ENCODE peak calls at places on chromosome 18, in eight cellular contexts. N is psoas muscle, W is progenitor cell of endocrine pancreas, P is fibroblast of the aortic adventitia, H is PC-3, U is HFFc6, M is A673, S is choroid plexus epithelial cell. Y is an unnamed sample.

GRCh38 chr18:57809190-57809589 is 6.1 kb upstream of the ATP8B1 start:
- DNase-seq in H (no peak), M (no peak), P (peak), W (no peak), S (no peak), U (no peak), N (no peak), Y (no peak)

GRCh38 chr18:9741821-9742541 is 33.9 kb downstream of the RAB31 start:
- DNase-seq in U (no peak), M (peak), P (no peak), W (no peak), N (peak), H (peak), S (peak), Y (peak)

GRCh38 chr18:45522371-45522770 is 92.9 kb upstream of the SLC14A2 start:
- DNase-seq in H (no peak), P (peak), U (peak), W (no peak), S (peak), N (no peak), M (no peak), Y (no peak)

GRCh38 chr18:77992057-77992456 is 742.4 kb downstream of the GALR1 start:
- DNase-seq in M (no peak), H (no peak), N (no peak), S (no peak), W (no peak), P (no peak), U (no peak), Y (no peak)

GRCh38 chr18:23470620-23471387 is 17.7 kb downstream of the RIOK3 start:
- DNase-seq in U (no peak), H (no peak), N (no peak), S (no peak), W (no peak), M (no peak), P (no peak), Y (no peak)

GRCh38 chr18:80154293-80154692 is 45.2 kb downstream of the ADNP2 start:
- DNase-seq in S (peak), N (no peak), P (peak), H (peak), M (peak), W (no peak), U (no peak), Y (no peak)

GRCh38 chr18:28267276-28267675 is 90.3 kb upstream of the CDH2 start:
- DNase-seq in U (no peak), H (no peak), P (no peak), S (no peak), N (no peak), W (no peak), M (no peak), Y (no peak)

GRCh38 chr18:42182728-42183700 is 228.0 kb downstream of the PIK3C3 start:
- DNase-seq in W (no peak), P (peak), N (no peak), S (no peak), U (peak), M (no peak), H (peak), Y (no peak)

GRCh38 chr18:61833387-61833786 is 59.4 kb downstream of the RNF152 start:
- DNase-seq in H (no peak), N (no peak), P (peak), W (no peak), S (peak), M (peak), U (peak), Y (no peak)

GRCh38 chr18:80056095-80056494 is 21.9 kb downstream of the RBFA start:
- DNase-seq in W (no peak), N (no peak), U (no peak), P (no peak), S (no peak), H (no peak), M (no peak), Y (no peak)

GRCh38 chr18:46434629-46435028 is 222.4 kb downstream of the LOXHD1 start:
- DNase-seq in M (no peak), N (no peak), P (no peak), H (no peak), W (no peak), S (no peak), U (no peak), Y (no peak)

GRCh38 chr18:22700920-22701319 is 232.2 kb upstream of the RBBP8 start:
- DNase-seq in N (no peak), M (no peak), W (no peak), S (no peak), U (no peak), P (no peak), H (no peak), Y (no peak)

GRCh38 chr18:3261035-3261392 is 919 bp upstream of the MYL12B start:
- DNase-seq in S (no peak), N (no peak), H (no peak), U (no peak), W (no peak), M (no peak), P (no peak), Y (no peak)

GRCh38 chr18:13435596-13436333 is 217.2 kb downstream of the LDLRAD4 start:
- DNase-seq in N (no peak), P (peak), W (no peak), S (peak), H (peak), U (peak), M (peak), Y (no peak)

GRCh38 chr18:35713545-35713944 is 132.0 kb downstream of the GALNT1 start:
- DNase-seq in H (no peak), W (no peak), P (peak), U (peak), S (peak), N (no peak), M (peak), Y (no peak)

GRCh38 chr18:68566991-68567390 is 147.9 kb downstream of the TMX3 start:
- DNase-seq in P (no peak), S (no peak), M (no peak), N (no peak), W (no peak), U (no peak), H (no peak), Y (no peak)

GRCh38 chr18:50902797-50903196 is 23.9 kb downstream of the ME2 start:
- DNase-seq in P (no peak), W (no peak), N (no peak), H (no peak), M (no peak), U (no peak), S (no peak), Y (no peak)

GRCh38 chr18:43571078-43571689 is 293.9 kb upstream of the SYT4 start:
- DNase-seq in W (no peak), M (peak), H (peak), P (peak), S (peak), U (peak), N (no peak), Y (peak)

GRCh38 chr18:67318651-67319050 is 197.9 kb downstream of the DSEL start:
- DNase-seq in S (peak), N (no peak), P (peak), W (no peak), M (no peak), U (peak), H (peak), Y (no peak)

GRCh38 chr18:46915800-46916550 is 1.3 kb downstream of the PIAS2 start:
- DNase-seq in P (peak), M (no peak), H (no peak), N (no peak), W (no peak), U (no peak), S (no peak), Y (no peak)

GRCh38 chr18:48924621-48925601 is 25.9 kb downstream of the SMAD7 start:
- DNase-seq in W (no peak), U (no peak), S (no peak), M (no peak), H (no peak), N (no peak), P (no peak), Y (no peak)

GRCh38 chr18:73944715-73945114 is 202.9 kb downstream of the FBXO15 start:
- DNase-seq in S (no peak), H (no peak), N (no peak), W (no peak), U (no peak), M (no peak), P (no peak), Y (no peak)

GRCh38 chr18:62763101-62763521 is 47.8 kb downstream of the PHLPP1 start:
- DNase-seq in N (no peak), M (no peak), H (peak), W (no peak), U (no peak), P (no peak), S (peak), Y (no peak)

GRCh38 chr18:51537487-51537886 is 340.0 kb upstream of the MEX3C start:
- DNase-seq in H (peak), U (no peak), S (peak), N (no peak), W (no peak), M (peak), P (peak), Y (peak)

GRCh38 chr18:58527116-58528010 is 101.5 kb downstream of the ALPK2 start:
- DNase-seq in N (no peak), W (no peak), M (peak), U (peak), P (peak), S (no peak), H (no peak), Y (no peak)

GRCh38 chr18:60411715-60412114 is 39.1 kb upstream of the MC4R start:
- DNase-seq in H (no peak), N (no peak), S (peak), P (no peak), W (no peak), M (peak), U (no peak), Y (no peak)

GRCh38 chr18:51066273-51066672 is 36.3 kb downstream of the SMAD4 start:
- DNase-seq in P (peak), N (no peak), M (no peak), S (peak), U (peak), W (no peak), H (no peak), Y (no peak)

GRCh38 chr18:14949800-14950415 is 201.9 kb downstream of the ANKRD30B start:
- DNase-seq in H (peak), M (no peak), W (no peak), S (no peak), P (no peak), U (no peak), N (no peak), Y (no peak)

GRCh38 chr18:28890796-28891195 is 713.9 kb upstream of the CDH2 start:
- DNase-seq in S (no peak), N (no peak), U (no peak), P (no peak), M (peak), H (no peak), W (no peak), Y (no peak)

GRCh38 chr18:63152791-63153190 is 166.8 kb downstream of the BCL2 start:
- DNase-seq in M (no peak), W (no peak), S (no peak), P (no peak), N (no peak), U (no peak), H (no peak), Y (no peak)

GRCh38 chr18:73715228-73715670 is 432.4 kb downstream of the FBXO15 start:
- DNase-seq in P (peak), N (no peak), H (no peak), U (no peak), W (no peak), S (peak), M (no peak), Y (no peak)

GRCh38 chr18:62105373-62105772 is 81.5 kb downstream of the PIGN start:
- DNase-seq in H (no peak), U (no peak), M (no peak), W (no peak), P (peak), S (peak), N (no peak), Y (no peak)

GRCh38 chr18:51100371-51101000 is 70.5 kb downstream of the SMAD4 start:
- DNase-seq in N (no peak), U (no peak), W (no peak), S (no peak), M (no peak), H (no peak), P (no peak), Y (no peak)

GRCh38 chr18:36337679-36338419 is 40.3 kb downstream of the FHOD3 start:
- DNase-seq in M (no peak), H (no peak), P (no peak), U (no peak), S (no peak), N (no peak), W (no peak), Y (no peak)

GRCh38 chr18:13441731-13442130 is 223.2 kb downstream of the LDLRAD4 start:
- DNase-seq in U (no peak), P (no peak), M (no peak), N (peak), H (no peak), W (no peak), S (no peak), Y (no peak)

GRCh38 chr18:48813833-48814489 is 136.8 kb downstream of the SMAD7 start:
- DNase-seq in P (peak), W (no peak), M (no peak), H (peak), U (no peak), S (no peak), N (peak), Y (no peak)

GRCh38 chr18:80170395-80171094 is 61.5 kb downstream of the ADNP2 start:
- DNase-seq in U (no peak), M (no peak), N (no peak), W (no peak), S (no peak), P (peak), H (no peak), Y (no peak)

GRCh38 chr18:13726972-13727331 is 479 bp downstream of the RNMT start:
- DNase-seq in S (peak), H (peak), P (no peak), M (peak), U (peak), W (peak), N (peak), Y (peak)

GRCh38 chr18:8662574-8663255 is 42.6 kb upstream of the MTCL1 start:
- DNase-seq in M (no peak), H (no peak), P (no peak), W (no peak), N (no peak), S (no peak), U (no peak), Y (no peak)
- TF ChIP-seq CTCF in M (no peak), H (no peak), P (no peak), W (no peak), N (no peak), S (no peak), U (no peak), Y (no peak)

GRCh38 chr18:53687002-53687401 is 537.5 kb downstream of the MBD2 start:
- DNase-seq in H (peak), U (no peak), N (no peak), P (peak), M (no peak), W (no peak), S (no peak), Y (no peak)
- TF ChIP-seq CTCF in H (peak), U (no peak), N (no peak), P (no peak), M (no peak), W (peak), S (peak), Y (no peak)

DNA sequence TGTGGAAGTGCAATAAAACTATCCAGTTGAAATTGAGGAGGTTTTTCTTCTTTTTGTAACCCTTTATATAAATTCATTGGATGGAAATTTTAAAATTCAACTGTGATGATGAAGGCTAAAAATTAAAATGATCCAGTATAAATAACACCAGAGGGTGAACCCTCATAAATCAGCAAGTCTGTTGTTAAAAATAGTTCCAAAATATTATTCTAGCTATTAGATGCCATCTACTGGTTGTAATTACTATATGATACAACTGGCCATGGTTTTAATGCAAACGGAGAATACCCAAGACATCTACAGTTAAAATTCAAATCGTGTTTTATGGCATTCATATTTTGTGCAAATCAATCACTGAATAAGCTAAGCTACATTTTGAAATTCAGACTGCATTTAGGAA is 53.8 kb downstream of the TMEM200C start:
- DNase-seq in P (no peak), M (no peak), H (no peak), W (no peak), U (no peak), S (peak), N (no peak), Y (no peak)
- TF ChIP-seq CTCF in P (no peak), M (no peak), H (peak), W (no peak), U (no peak), S (peak), N (no peak), Y (peak)

GRCh38 chr18:76256897-76257500 is 238.0 kb downstream of the ZNF516 start:
- DNase-seq in M (peak), N (no peak), W (no peak), H (peak), P (peak), S (peak), U (peak), Y (no peak)

GRCh38 chr18:76260941-76261472 is 234.0 kb downstream of the ZNF516 start:
- DNase-seq in N (no peak), H (no peak), P (no peak), W (no peak), S (no peak), U (no peak), M (no peak), Y (no peak)

GRCh38 chr18:76258209-76258608 is 236.8 kb downstream of the ZNF516 start:
- DNase-seq in N (no peak), M (no peak), P (no peak), H (no peak), S (peak), U (no peak), W (no peak), Y (no peak)

GRCh38 chr18:76259726-76260125 is 235.3 kb downstream of the ZNF516 start:
- DNase-seq in S (no peak), N (no peak), M (no peak), H (no peak), P (no peak), U (no peak), W (no peak), Y (no peak)

GRCh38 chr18:76259012-76259568 is 236.0 kb downstream of the ZNF516 start:
- DNase-seq in S (peak), N (no peak), H (no peak), P (no peak), W (no peak), M (no peak), U (no peak), Y (no peak)
- TF ChIP-seq CTCF in S (peak), N (no peak), H (no peak), P (no peak), W (peak), M (no peak), U (peak), Y (peak)

DNA sequence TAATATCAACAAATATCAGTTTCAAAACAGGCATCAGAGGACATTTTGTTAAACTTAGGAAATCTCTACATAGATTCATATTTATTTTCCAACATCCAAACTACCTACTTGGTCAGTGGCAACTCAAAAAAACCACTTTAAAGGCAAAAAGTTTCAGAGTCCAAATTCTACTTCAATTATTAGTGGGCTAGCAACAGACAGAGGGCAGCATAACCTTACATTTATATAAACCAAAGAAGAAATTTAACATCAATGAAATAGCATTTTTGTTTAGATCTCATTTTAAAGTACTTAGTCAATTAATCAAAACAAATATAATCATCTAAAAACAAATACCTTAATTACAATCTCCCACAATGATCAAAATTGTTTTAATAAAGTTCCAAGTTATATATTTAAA is 33.3 kb downstream of the RTTN start:
- DNase-seq in S (peak), N (no peak), M (peak), H (peak), W (no peak), P (peak), U (peak), Y (no peak)
- TF ChIP-seq CTCF in S (peak), N (peak), M (peak), H (peak), W (peak), P (peak), U (peak), Y (peak)

Y was measured in neural crest cell.